ENCODE peak calls at places on chromosomes 12 and 14, in five cellular contexts. One of them, this sample, is unnamed.

GRCh38 chr14:31420013-31420318 is 384 bp downstream of the HEATR5A start:
- DNase-seq in activated CD4-positive, alpha-beta T cell treated with anti-CD3 and anti-CD28 coated beads, Interleukin-2, amount 10 ng/mL, durations not matched to agents 7 days and 5 days: peak
- DNase-seq in nephron progenitor cell: peak
- DNase-seq in B cell: no peak
- DNase-seq in AG09319: no peak
- DNase-seq in this sample: no peak

GRCh38 chr12:3453266-3453862 is 37.6 kb upstream of the PRMT8 start:
- DNase-seq in activated CD4-positive, alpha-beta T cell treated with anti-CD3 and anti-CD28 coated beads, Interleukin-2, amount 10 ng/mL, durations not matched to agents 7 days and 5 days: no peak
- DNase-seq in nephron progenitor cell: no peak
- DNase-seq in B cell: no peak
- DNase-seq in AG09319: no peak
- DNase-seq in this sample: no peak

GRCh38 chr14:67738740-67739504 is 37.2 kb downstream of the RDH12 start:
- DNase-seq in activated CD4-positive, alpha-beta T cell treated with anti-CD3 and anti-CD28 coated beads, Interleukin-2, amount 10 ng/mL, durations not matched to agents 7 days and 5 days: no peak
- DNase-seq in nephron progenitor cell: no peak
- DNase-seq in B cell: no peak
- DNase-seq in AG09319: peak
- DNase-seq in this sample: no peak

GRCh38 chr12:57476162-57476992 is 3.3 kb downstream of the ARHGAP9 start:
- DNase-seq in activated CD4-positive, alpha-beta T cell treated with anti-CD3 and anti-CD28 coated beads, Interleukin-2, amount 10 ng/mL, durations not matched to agents 7 days and 5 days: peak
- DNase-seq in nephron progenitor cell: no peak
- DNase-seq in B cell: peak
- DNase-seq in AG09319: no peak
- DNase-seq in this sample: peak

GRCh38 chr12:105222726-105223357 is 13.1 kb downstream of the APPL2 start:
- DNase-seq in activated CD4-positive, alpha-beta T cell treated with anti-CD3 and anti-CD28 coated beads, Interleukin-2, amount 10 ng/mL, durations not matched to agents 7 days and 5 days: no peak
- DNase-seq in nephron progenitor cell: no peak
- DNase-seq in B cell: no peak
- DNase-seq in AG09319: no peak
- DNase-seq in this sample: no peak

GRCh38 chr12:57615637-57616036 is 4.4 kb downstream of the ARHGEF25 start:
- DNase-seq in activated CD4-positive, alpha-beta T cell treated with anti-CD3 and anti-CD28 coated beads, Interleukin-2, amount 10 ng/mL, durations not matched to agents 7 days and 5 days: no peak
- DNase-seq in nephron progenitor cell: no peak
- DNase-seq in B cell: no peak
- DNase-seq in AG09319: no peak
- DNase-seq in this sample: no peak

GRCh38 chr12:123034022-123034541 is 53.6 kb downstream of the ARL6IP4 start:
- DNase-seq in activated CD4-positive, alpha-beta T cell treated with anti-CD3 and anti-CD28 coated beads, Interleukin-2, amount 10 ng/mL, durations not matched to agents 7 days and 5 days: no peak
- DNase-seq in nephron progenitor cell: no peak
- DNase-seq in B cell: no peak
- DNase-seq in AG09319: no peak
- DNase-seq in this sample: peak

GRCh38 chr12:94227066-94227465 is 78.7 kb downstream of the PLXNC1 start:
- DNase-seq in activated CD4-positive, alpha-beta T cell treated with anti-CD3 and anti-CD28 coated beads, Interleukin-2, amount 10 ng/mL, durations not matched to agents 7 days and 5 days: no peak
- DNase-seq in nephron progenitor cell: no peak
- DNase-seq in B cell: no peak
- DNase-seq in AG09319: no peak
- DNase-seq in this sample: no peak

GRCh38 chr12:78146365-78146772 is 315.7 kb downstream of the NAV3 start:
- DNase-seq in activated CD4-positive, alpha-beta T cell treated with anti-CD3 and anti-CD28 coated beads, Interleukin-2, amount 10 ng/mL, durations not matched to agents 7 days and 5 days: no peak
- DNase-seq in nephron progenitor cell: no peak
- DNase-seq in B cell: peak
- DNase-seq in AG09319: peak
- DNase-seq in this sample: no peak

GRCh38 chr14:89406941-89407340 is 10.1 kb downstream of the FOXN3 start:
- DNase-seq in activated CD4-positive, alpha-beta T cell treated with anti-CD3 and anti-CD28 coated beads, Interleukin-2, amount 10 ng/mL, durations not matched to agents 7 days and 5 days: no peak
- DNase-seq in nephron progenitor cell: no peak
- DNase-seq in B cell: no peak
- DNase-seq in AG09319: no peak
- DNase-seq in this sample: no peak

GRCh38 chr12:52079576-52080402 is at the start of gene SMIM41:
- DNase-seq in activated CD4-positive, alpha-beta T cell treated with anti-CD3 and anti-CD28 coated beads, Interleukin-2, amount 10 ng/mL, durations not matched to agents 7 days and 5 days: no peak
- DNase-seq in nephron progenitor cell: no peak
- DNase-seq in B cell: no peak
- DNase-seq in AG09319: no peak
- DNase-seq in this sample: no peak

GRCh38 chr12:52300796-52301691 is 9.7 kb upstream of the KRT81 start:
- DNase-seq in activated CD4-positive, alpha-beta T cell treated with anti-CD3 and anti-CD28 coated beads, Interleukin-2, amount 10 ng/mL, durations not matched to agents 7 days and 5 days: no peak
- DNase-seq in nephron progenitor cell: peak
- DNase-seq in B cell: no peak
- DNase-seq in AG09319: no peak
- DNase-seq in this sample: no peak

GRCh38 chr12:118544569-118544968 is 168.2 kb downstream of the SUDS3 start:
- DNase-seq in activated CD4-positive, alpha-beta T cell treated with anti-CD3 and anti-CD28 coated beads, Interleukin-2, amount 10 ng/mL, durations not matched to agents 7 days and 5 days: no peak
- DNase-seq in nephron progenitor cell: no peak
- DNase-seq in B cell: no peak
- DNase-seq in AG09319: no peak
- DNase-seq in this sample: no peak

GRCh38 chr12:120662879-120663278 is 22.5 kb downstream of the CABP1 start:
- DNase-seq in activated CD4-positive, alpha-beta T cell treated with anti-CD3 and anti-CD28 coated beads, Interleukin-2, amount 10 ng/mL, durations not matched to agents 7 days and 5 days: no peak
- DNase-seq in nephron progenitor cell: no peak
- DNase-seq in B cell: peak
- DNase-seq in AG09319: no peak
- DNase-seq in this sample: no peak

GRCh38 chr14:61003571-61003970 is 22.5 kb downstream of the SLC38A6 start:
- DNase-seq in activated CD4-positive, alpha-beta T cell treated with anti-CD3 and anti-CD28 coated beads, Interleukin-2, amount 10 ng/mL, durations not matched to agents 7 days and 5 days: no peak
- DNase-seq in nephron progenitor cell: no peak
- DNase-seq in B cell: no peak
- DNase-seq in AG09319: no peak
- DNase-seq in this sample: no peak

GRCh38 chr14:50977863-50978520 is 33.7 kb upstream of the PYGL start:
- DNase-seq in activated CD4-positive, alpha-beta T cell treated with anti-CD3 and anti-CD28 coated beads, Interleukin-2, amount 10 ng/mL, durations not matched to agents 7 days and 5 days: no peak
- DNase-seq in nephron progenitor cell: no peak
- DNase-seq in B cell: peak
- DNase-seq in AG09319: no peak
- DNase-seq in this sample: no peak

GRCh38 chr12:77591959-77592358 is 238.7 kb upstream of the NAV3 start:
- DNase-seq in activated CD4-positive, alpha-beta T cell treated with anti-CD3 and anti-CD28 coated beads, Interleukin-2, amount 10 ng/mL, durations not matched to agents 7 days and 5 days: no peak
- DNase-seq in nephron progenitor cell: peak
- DNase-seq in B cell: no peak
- DNase-seq in AG09319: no peak
- DNase-seq in this sample: no peak

GRCh38 chr12:52801773-52802172 is 5.9 kb upstream of the KRT3 start:
- DNase-seq in activated CD4-positive, alpha-beta T cell treated with anti-CD3 and anti-CD28 coated beads, Interleukin-2, amount 10 ng/mL, durations not matched to agents 7 days and 5 days: no peak
- DNase-seq in nephron progenitor cell: no peak
- DNase-seq in B cell: no peak
- DNase-seq in AG09319: no peak
- DNase-seq in this sample: no peak